ENCODE peak calls at places on chromosomes 7 and 10, in seven cellular contexts. Y is neuronal stem cell, X is AG10803, C is stomach, W is endothelial cell of umbilical vein, E is uterus, Q is epithelial cell of esophagus. H is an unnamed sample.

GRCh38 chr7:150961510-150962284 is 16.4 kb downstream of the KCNH2 start:
- DNase-seq in Y (no peak), X (no peak), C (no peak), W (no peak), E (peak), Q (no peak), H (no peak)

GRCh38 chr10:49218480-49218879 is 30.3 kb upstream of the TMEM273 start:
- DNase-seq in Y (no peak), X (no peak), C (no peak), W (no peak), E (no peak), Q (no peak), H (no peak)

GRCh38 chr10:59793924-59794323 is 40.7 kb upstream of the MRLN start:
- DNase-seq in Y (no peak), X (no peak), C (no peak), W (peak), E (no peak), Q (no peak), H (peak)

GRCh38 chr7:7737674-7738073 is 19.3 kb upstream of the RPA3 start:
- DNase-seq in Y (no peak), X (no peak), C (no peak), W (no peak), E (no peak), Q (no peak), H (no peak)

GRCh38 chr7:2634265-2635145 is 2.7 kb downstream of the TTYH3 start:
- DNase-seq in Y (no peak), X (no peak), C (no peak), W (no peak), E (no peak), Q (no peak), H (no peak)

GRCh38 chr7:138000081-138000701 is 1.7 kb downstream of the CREB3L2 start:
- DNase-seq in Y (peak), X (peak), C (peak), W (peak), E (peak), Q (peak), H (peak)

GRCh38 chr7:41955475-41956243 is 252.8 kb upstream of the INHBA start:
- DNase-seq in Y (peak), X (peak), C (peak), W (peak), E (peak), Q (peak), H (peak)

GRCh38 chr10:45111509-45111908 is 110.8 kb downstream of the ZNF22 start:
- DNase-seq in Y (no peak), X (no peak), C (no peak), W (no peak), E (no peak), Q (no peak), H (no peak)

GRCh38 chr10:110457851-110458582 is 39.7 kb upstream of the DUSP5 start:
- DNase-seq in Y (no peak), X (no peak), C (no peak), W (peak), E (no peak), Q (no peak), H (no peak)

GRCh38 chr7:13097508-13097907 is 410.1 kb downstream of the ARL4A start:
- DNase-seq in Y (no peak), X (no peak), C (no peak), W (no peak), E (no peak), Q (no peak), H (no peak)

GRCh38 chr10:3828404-3829192 is 43.6 kb upstream of the KLF6 start:
- DNase-seq in Y (no peak), X (peak), C (no peak), W (peak), E (peak), Q (peak), H (peak)
- H3K4me3 ChIP-seq in Y (no peak), X (peak), C (peak), W (peak), E (peak), Q (peak), H (peak)

GRCh38 chr10:78846770-78847169 is 222.0 kb upstream of the ZMIZ1 start:
- DNase-seq in Y (no peak), X (no peak), C (no peak), W (no peak), E (no peak), Q (no peak), H (no peak)
- H3K4me3 ChIP-seq in Y (no peak), X (no peak), C (no peak), W (no peak), E (no peak), Q (no peak), H (no peak)

DNA sequence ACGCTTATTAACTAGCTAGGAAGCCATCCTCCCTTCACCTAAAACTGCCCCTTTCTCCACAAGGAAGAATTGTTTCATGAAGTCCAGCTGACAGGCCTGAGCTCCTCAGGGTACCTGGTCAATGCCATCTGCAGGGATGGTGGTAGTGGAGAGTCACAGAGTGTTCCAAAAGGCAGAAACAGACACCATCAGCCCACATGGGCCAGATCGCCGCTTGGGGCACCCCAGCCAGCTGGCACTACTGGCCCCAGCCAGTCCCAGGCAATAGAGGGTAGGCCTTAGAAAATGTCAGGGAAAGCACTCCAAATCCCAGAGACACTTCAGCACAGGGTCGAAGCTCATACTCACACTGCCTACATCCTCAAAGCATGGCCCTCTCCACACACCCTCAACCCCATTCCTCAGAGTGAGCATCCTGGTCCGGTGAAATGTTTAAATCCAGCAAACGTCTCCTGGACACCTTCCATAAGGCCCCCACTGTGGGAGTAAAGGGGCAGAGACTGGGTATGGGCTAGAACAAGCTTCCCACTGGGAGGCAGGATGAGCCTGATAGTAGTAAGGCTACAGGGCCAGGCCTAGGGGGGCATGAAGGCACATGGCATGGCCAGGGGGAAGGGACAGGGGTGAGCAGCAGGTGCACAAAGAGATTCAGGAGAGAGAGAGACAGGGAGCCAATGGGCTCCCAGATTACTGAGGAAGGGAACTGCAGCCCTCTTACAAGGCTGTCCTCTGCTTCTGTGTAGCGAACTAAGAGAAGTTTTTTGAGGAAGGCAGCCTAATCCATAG is 1.9 kb downstream of the LRRC20 start:
- DNase-seq in Y (no peak), X (no peak), C (no peak), W (no peak), E (no peak), Q (no peak), H (no peak)
- H3K4me3 ChIP-seq in Y (no peak), X (no peak), C (no peak), W (no peak), E (no peak), Q (no peak), H (no peak)

GRCh38 chr7:135183478-135183877 is 13.0 kb upstream of the CYREN start:
- DNase-seq in Y (no peak), X (no peak), C (peak), W (no peak), E (no peak), Q (no peak), H (no peak)
- H3K4me3 ChIP-seq in Y (no peak), X (no peak), C (no peak), W (no peak), E (no peak), Q (no peak), H (no peak)

DNA sequence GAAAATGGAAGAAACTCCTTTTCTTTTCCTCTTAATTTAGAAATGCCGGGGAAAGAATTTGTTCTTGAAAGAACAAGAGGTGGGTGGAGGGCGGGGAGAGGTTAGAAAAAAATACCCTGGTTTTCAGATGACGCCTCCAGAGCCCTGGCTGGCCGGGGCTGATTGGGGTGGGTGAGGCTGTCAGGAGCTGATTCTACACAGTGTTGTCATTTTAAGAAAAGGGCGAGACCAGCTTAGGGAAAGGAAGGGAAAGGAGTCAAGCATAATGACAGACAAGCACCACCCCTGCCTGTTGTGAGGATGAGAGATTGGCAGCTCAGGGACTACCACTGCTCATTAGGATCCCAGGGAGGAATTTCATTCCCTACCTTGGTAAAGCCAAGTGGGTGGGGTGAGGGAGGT is 9.9 kb upstream of the FAM180A start:
- DNase-seq in Y (no peak), X (peak), C (no peak), W (peak), E (no peak), Q (peak), H (peak)
- H3K4me3 ChIP-seq in Y (no peak), X (peak), C (peak), W (peak), E (peak), Q (no peak), H (no peak)

DNA sequence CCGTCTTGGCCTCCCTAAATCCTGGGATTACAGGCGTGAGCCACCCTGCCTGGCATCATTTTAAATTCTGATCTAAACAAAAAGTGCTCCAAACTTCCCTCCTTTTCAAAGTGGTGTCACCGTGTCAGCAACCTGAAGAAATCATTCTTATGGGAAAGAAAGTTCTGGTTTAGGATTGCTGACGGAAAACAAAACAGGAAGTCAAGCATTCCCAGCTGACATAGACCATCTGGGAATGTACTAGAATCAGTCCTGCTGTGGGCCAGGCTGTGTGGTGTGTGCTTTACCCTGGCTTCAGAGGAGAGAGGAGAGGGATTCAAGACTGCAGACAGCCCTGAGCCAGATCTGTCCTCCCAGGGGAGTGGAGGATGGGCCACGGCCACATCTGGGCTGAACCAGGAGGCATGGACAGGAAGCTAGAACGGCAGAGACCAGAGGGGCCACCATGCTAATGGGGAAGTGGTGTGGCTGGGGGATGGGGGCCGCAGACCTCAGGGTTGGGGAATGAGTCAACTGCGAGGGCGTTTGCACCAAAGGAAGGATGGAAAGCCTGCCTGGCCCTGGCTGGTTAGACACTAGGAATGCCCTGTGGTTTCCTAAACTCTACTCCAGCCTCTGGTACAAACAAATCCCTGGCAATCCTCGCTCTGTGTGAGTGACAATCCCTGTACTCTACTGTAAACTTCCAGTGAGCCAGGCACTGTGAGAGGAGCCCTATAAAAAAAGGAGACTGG is 16.7 kb upstream of the CLIP2 start:
- DNase-seq in Y (no peak), X (peak), C (peak), W (peak), E (peak), Q (peak), H (peak)
- H3K4me3 ChIP-seq in Y (no peak), X (peak), C (no peak), W (no peak), E (no peak), Q (no peak), H (no peak)

GRCh38 chr10:92571649-92572048 is 2.2 kb downstream of the IDE start:
- DNase-seq in Y (no peak), X (peak), C (no peak), W (no peak), E (no peak), Q (no peak), H (no peak)
- H3K4me3 ChIP-seq in Y (no peak), X (no peak), C (no peak), W (no peak), E (no peak), Q (no peak), H (no peak)

GRCh38 chr7:116696707-116697106 is 24.7 kb downstream of the MET start:
- DNase-seq in Y (no peak), X (no peak), C (no peak), W (no peak), E (no peak), Q (no peak), H (no peak)
- H3K4me3 ChIP-seq in Y (no peak), X (no peak), C (no peak), W (no peak), E (no peak), Q (no peak), H (no peak)

DNA sequence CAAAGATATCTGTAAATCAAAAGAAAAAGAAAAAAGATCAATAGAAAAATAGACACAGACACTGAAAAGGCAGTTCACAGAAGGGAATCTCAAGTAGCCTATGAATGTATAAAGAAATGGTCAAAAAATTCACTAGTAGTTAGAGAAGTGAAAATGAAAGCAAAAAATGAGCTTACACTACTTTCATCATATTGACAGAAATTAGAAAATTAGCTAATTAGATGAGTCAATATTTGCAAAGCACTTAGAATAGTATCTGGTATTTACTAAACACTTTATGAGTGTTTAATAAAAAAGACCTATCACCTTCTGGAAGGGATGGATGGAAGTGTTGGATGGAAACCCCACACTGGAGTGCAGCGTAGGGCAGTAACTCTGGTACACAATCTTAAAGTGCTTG is 1.7 kb upstream of the CFAP58 start:
- DNase-seq in Y (no peak), X (no peak), C (no peak), W (no peak), E (no peak), Q (no peak), H (no peak)
- H3K4me3 ChIP-seq in Y (no peak), X (no peak), C (no peak), W (no peak), E (no peak), Q (no peak), H (no peak)